ENCODE peak calls at places on chromosomes 5 and 9, in nine cellular contexts. M, W, K, H, B, U, T, V and Z are unnamed samples.

GRCh38 chr9:123487944-123488343 is 131.9 kb downstream of the CRB2 start:
- DNase-seq in U (no peak), T (no peak), K (no peak), M (no peak), B (no peak), H (no peak), W (no peak), V (no peak), Z (no peak)

GRCh38 chr9:37942616-37943328 is 38.8 kb upstream of the SLC25A51 start:
- DNase-seq in V (no peak), T (no peak), U (no peak), B (no peak), K (no peak), H (no peak), M (no peak), W (no peak), Z (no peak)

GRCh38 chr5:88885043-88885442 is 2.1 kb upstream of the MEF2C start:
- DNase-seq in W (no peak), U (no peak), H (no peak), M (no peak), K (no peak), B (no peak), V (no peak), T (no peak), Z (no peak)

GRCh38 chr5:90518666-90519065 is 10.7 kb downstream of the LYSMD3 start:
- DNase-seq in T (no peak), K (no peak), H (no peak), W (no peak), U (no peak), V (no peak), M (no peak), B (no peak), Z (no peak)

GRCh38 chr5:161546463-161547301 is at the start of gene GABRB2:
- DNase-seq in H (peak; percentile 38), W (peak; percentile 11), K (peak; percentile 65), T (peak; percentile 65), U (peak; percentile 53), V (no peak), B (no peak), M (peak; percentile 61), Z (peak; percentile 62)

GRCh38 chr5:948472-949274 is 56.0 kb downstream of the TRIP13 start:
- DNase-seq in M (no peak), U (no peak), B (no peak), V (no peak), W (no peak), K (no peak), T (no peak), H (no peak), Z (no peak)

GRCh38 chr9:76451234-76451633 is 7.7 kb upstream of the GCNT1 start:
- DNase-seq in M (no peak), B (no peak), U (peak; percentile 83), V (no peak), W (no peak), K (no peak), T (no peak), H (no peak), Z (no peak)

GRCh38 chr9:107620801-107621200 is 131.2 kb upstream of the KLF4 start:
- DNase-seq in K (no peak), B (no peak), V (no peak), M (peak; percentile 76), T (no peak), U (no peak), H (no peak), W (no peak), Z (no peak)

GRCh38 chr5:170434953-170435605 is 45.9 kb upstream of the KCNMB1 start:
- DNase-seq in H (peak; percentile 70), B (peak; percentile 26), W (peak; percentile 71), U (peak; percentile 69), M (peak; percentile 43), V (peak; percentile 56), K (peak; percentile 66), T (peak; percentile 85), Z (peak; percentile 59)

GRCh38 chr9:78003730-78004129 is 27.9 kb downstream of the GNAQ start:
- DNase-seq in T (no peak), V (no peak), U (no peak), B (no peak), K (no peak), H (no peak), M (no peak), W (no peak), Z (no peak)

GRCh38 chr9:8486095-8486494 is 686.5 kb upstream of the DMAC1 start:
- DNase-seq in M (peak; percentile 27), H (no peak), T (peak; percentile 8), B (no peak), U (peak; percentile 58), K (peak; percentile 16), W (no peak), V (peak; percentile 25), Z (peak; percentile 53)

GRCh38 chr5:93990504-93991085 is 249.2 kb upstream of the POU5F2 start:
- DNase-seq in B (no peak), T (peak; percentile 21), K (no peak), M (peak; percentile 30), U (peak; percentile 41), V (no peak), H (no peak), W (no peak), Z (no peak)

DNA sequence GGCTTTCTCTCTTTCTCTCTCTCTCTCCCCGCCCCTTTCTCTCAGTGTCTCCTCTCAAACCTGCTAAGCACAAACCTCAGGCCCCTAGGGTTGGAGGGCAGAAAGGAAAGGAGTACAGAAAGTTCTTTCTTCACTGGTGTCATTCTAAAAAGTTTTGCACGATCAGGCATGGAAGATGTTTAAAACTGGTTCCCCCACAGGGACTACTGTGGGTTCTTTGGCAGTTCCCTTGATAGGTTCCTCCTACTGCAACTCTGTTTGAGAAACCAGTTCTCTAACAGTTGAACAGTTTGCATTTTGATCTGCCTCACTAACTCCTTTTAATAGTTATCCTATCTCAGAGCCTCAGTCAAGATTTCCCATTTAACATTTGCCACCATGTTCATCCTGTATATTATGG is 82.9 kb downstream of the CDO1 start:
- DNase-seq in M (no peak), H (no peak), W (no peak), V (no peak), B (no peak), U (no peak), T (no peak), K (no peak), Z (no peak)
- H3K4me1 ChIP-seq in M (no peaks in the 10 kb centered on the region), H (no peaks in the 10 kb centered on the region), W (no peaks in the 10 kb centered on the region), V (no peaks in the 10 kb centered on the region), B (no peaks in the 10 kb centered on the region), U (no peaks in the 10 kb centered on the region), T (no peaks in the 10 kb centered on the region), K (peaks cover 2% of the 10 kb centered on the region), Z (no peaks in the 10 kb centered on the region)

GRCh38 chr5:143304836-143305475 is 98.5 kb downstream of the NR3C1 start:
- DNase-seq in W (no peak), U (no peak), K (no peak), V (no peak), M (no peak), T (no peak), H (no peak), B (no peak), Z (no peak)

GRCh38 chr5:143308726-143309125 is 94.8 kb downstream of the NR3C1 start:
- DNase-seq in U (no peak), K (no peak), H (no peak), T (no peak), W (no peak), M (no peak), V (no peak), B (no peak), Z (no peak)

GRCh38 chr5:143309661-143310431 is 93.6 kb downstream of the NR3C1 start:
- DNase-seq in M (no peak), W (no peak), U (peak; percentile 59), T (no peak), V (no peak), H (no peak), B (no peak), K (no peak), Z (no peak)

GRCh38 chr5:143302344-143302743 is 101.1 kb downstream of the NR3C1 start:
- DNase-seq in K (no peak), W (no peak), H (no peak), B (no peak), U (no peak), M (no peak), T (no peak), V (no peak), Z (no peak)

DNA sequence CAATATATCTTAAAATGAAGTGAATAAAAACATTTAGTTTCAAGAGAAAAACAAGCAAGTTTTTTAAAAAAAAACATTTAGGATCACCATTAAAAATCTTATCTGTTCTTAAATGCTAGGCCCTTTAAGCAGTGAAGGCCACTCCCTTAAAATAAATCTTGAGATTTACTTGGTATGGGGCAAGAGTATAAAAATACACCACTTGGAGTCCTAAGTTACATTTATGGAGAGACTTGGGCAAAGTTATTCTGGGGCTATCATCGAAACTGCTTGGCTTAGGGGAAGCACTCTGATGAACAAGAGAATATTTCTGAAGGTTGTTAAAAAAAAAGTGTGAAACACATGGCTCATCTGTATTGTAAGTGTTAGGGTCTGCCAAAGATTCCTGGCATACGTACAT is 97.4 kb downstream of the NR3C1 start:
- DNase-seq in U (no peak), M (no peak), H (no peak), W (no peak), V (no peak), T (no peak), B (no peak), K (no peak), Z (no peak)
- H3K27ac ChIP-seq in U (no peak overlapping the region), M (no peak overlapping the region), H (no peak overlapping the region), W (no peak overlapping the region), V (no peak overlapping the region), T (no peak overlapping the region), B (no peak overlapping the region), K (no peak overlapping the region), Z (no peak overlapping the region)

GRCh38 chr5:73417307-73418035 is 31.1 kb downstream of the FOXD1 start:
- DNase-seq in V (no peak), U (no peak), H (no peak), T (no peak), B (no peak), W (no peak), K (no peak), M (no peak), Z (no peak)

GRCh38 chr5:73418244-73418691 is 30.3 kb downstream of the FOXD1 start:
- DNase-seq in T (no peak), W (no peak), M (no peak), U (no peak), K (no peak), V (no peak), H (no peak), B (no peak), Z (no peak)

GRCh38 chr5:73422164-73422563 is 26.4 kb downstream of the FOXD1 start:
- DNase-seq in W (no peak), V (no peak), T (no peak), U (no peak), H (no peak), M (no peak), B (no peak), K (no peak), Z (no peak)

GRCh38 chr5:73415617-73416016 is 33.0 kb downstream of the FOXD1 start:
- DNase-seq in W (no peak), H (no peak), M (no peak), U (no peak), T (no peak), B (no peak), K (no peak), V (no peak), Z (no peak)

GRCh38 chr5:73419414-73420390 is 28.9 kb downstream of the FOXD1 start:
- DNase-seq in M (no peak), K (no peak), U (peak; percentile 48), V (no peak), T (peak; percentile 60), H (no peak), W (no peak), B (no peak), Z (no peak)
- H3K27me3 ChIP-seq in M (peaks cover 100% of the 10 kb centered on the region), K (no peaks in the 10 kb centered on the region), U (peaks cover 100% of the 10 kb centered on the region), V (peaks cover 98% of the 10 kb centered on the region), T (no peaks in the 10 kb centered on the region), H (peaks cover 100% of the 10 kb centered on the region), W (peaks cover 38% of the 10 kb centered on the region), B (peaks cover 27% of the 10 kb centered on the region), Z (peaks cover 35% of the 10 kb centered on the region)

GRCh38 chr9:970310-971002 is 6.0 kb upstream of the DMRT3 start:
- DNase-seq in M (no peak), U (no peak), K (no peak), W (no peak), T (no peak), V (no peak), B (no peak), H (no peak), Z (no peak)
- H3K4me1 ChIP-seq in M (peaks cover 39% of the 10 kb centered on the region), U (peaks cover 8% of the 10 kb centered on the region), K (peaks cover 28% of the 10 kb centered on the region), W (no peaks in the 10 kb centered on the region), T (no peaks in the 10 kb centered on the region), V (peaks cover 32% of the 10 kb centered on the region), B (peaks cover 22% of the 10 kb centered on the region), H (peaks cover 27% of the 10 kb centered on the region), Z (peaks cover 31% of the 10 kb centered on the region)